ENCODE peak calls at places on chromosome 18, in four cellular contexts. J, Y, M and T are unnamed samples.
A peak's percentile ranks its signal among the peaks of the same experiment; 100 is the strongest.

GRCh38 chr18:61502472-61502871 is 169.2 kb downstream of the CDH20 start:
- DNase-seq in J (peak; percentile 78), Y (no peak), M (no peak), T (no peak)

GRCh38 chr18:74228312-74228711 is 63.5 kb downstream of the CYB5A start:
- DNase-seq in J (no peak), Y (no peak), M (no peak), T (no peak)

GRCh38 chr18:38445485-38446145 is 880.0 kb upstream of the CELF4 start:
- DNase-seq in J (no peak), Y (no peak), M (no peak), T (no peak)

GRCh38 chr18:46261799-46262198 is 157.6 kb downstream of the HAUS1 start:
- DNase-seq in J (no peak), Y (no peak), M (no peak), T (no peak)

GRCh38 chr18:45793295-45793965 is 32.0 kb upstream of the SIGLEC15 start:
- DNase-seq in J (peak; percentile 40), Y (no peak), M (no peak), T (no peak)

GRCh38 chr18:48842259-48843061 is 108.3 kb downstream of the SMAD7 start:
- DNase-seq in J (no peak), Y (no peak), M (peak; percentile 44), T (peak; percentile 62)

GRCh38 chr18:10182009-10182624 is 268.3 kb downstream of the VAPA start:
- DNase-seq in J (no peak), Y (no peak), M (no peak), T (no peak)

GRCh38 chr18:21897811-21898210 is 157.2 kb downstream of the MIB1 start:
- DNase-seq in J (peak; percentile 80), Y (no peak), M (peak; percentile 58), T (peak; percentile 66)

GRCh38 chr18:48514786-48515185 is 24.0 kb upstream of the CTIF start:
- DNase-seq in J (no peak), Y (no peak), M (no peak), T (no peak)

GRCh38 chr18:70553961-70554325 is 265.1 kb downstream of the SOCS6 start:
- DNase-seq in J (peak; percentile 63), Y (no peak), M (no peak), T (no peak)

GRCh38 chr18:37935086-37935485 is 369.5 kb upstream of the CELF4 start:
- DNase-seq in J (no peak), Y (no peak), M (no peak), T (no peak)

GRCh38 chr18:46601338-46601908 is 55.6 kb downstream of the LOXHD1 start:
- DNase-seq in J (no peak), Y (no peak), M (no peak), T (no peak)

GRCh38 chr18:76839395-76839794 is 17.0 kb downstream of the ZNF236 start:
- DNase-seq in J (no peak), Y (no peak), M (no peak), T (no peak)

DNA sequence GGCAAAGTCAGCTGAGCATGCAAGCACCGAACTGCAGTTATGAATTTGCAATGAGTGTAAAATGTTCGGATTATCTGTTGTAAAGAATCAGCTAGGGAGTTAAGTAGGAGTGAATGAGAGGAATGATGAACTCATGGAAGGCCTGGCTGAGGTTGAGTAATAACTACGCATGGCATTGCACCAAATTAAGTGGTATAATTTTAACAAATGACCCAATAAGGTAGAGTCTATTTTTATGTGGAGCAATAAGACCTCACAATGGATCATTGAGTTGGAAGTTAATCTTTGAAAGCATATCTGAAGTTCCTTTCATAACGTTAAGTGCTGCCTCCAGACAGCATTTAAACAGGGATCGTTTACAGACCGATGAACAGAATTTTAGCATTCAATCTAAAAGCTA is 288.3 kb upstream of the CHST9 start:
- DNase-seq in J (no peak), Y (no peak), M (no peak), T (no peak)
- H3K9me3 ChIP-seq in J (peaks cover 5% of the 10 kb centered on the region), Y (no peaks in the 10 kb centered on the region), M (no peaks in the 10 kb centered on the region), T (no peaks in the 10 kb centered on the region)

GRCh38 chr18:35463050-35463449 is 34.7 kb downstream of the INO80C start:
- DNase-seq in J (no peak), Y (no peak), M (no peak), T (no peak)

GRCh38 chr18:35459997-35460396 is 37.8 kb downstream of the INO80C start:
- DNase-seq in J (no peak), Y (no peak), M (no peak), T (no peak)

GRCh38 chr18:35458271-35458670 is 39.5 kb downstream of the INO80C start:
- DNase-seq in J (no peak), Y (no peak), M (no peak), T (no peak)

GRCh38 chr18:35458677-35459441 is 38.9 kb downstream of the INO80C start:
- DNase-seq in J (no peak), Y (no peak), M (peak; percentile 55), T (peak; percentile 86)

DNA sequence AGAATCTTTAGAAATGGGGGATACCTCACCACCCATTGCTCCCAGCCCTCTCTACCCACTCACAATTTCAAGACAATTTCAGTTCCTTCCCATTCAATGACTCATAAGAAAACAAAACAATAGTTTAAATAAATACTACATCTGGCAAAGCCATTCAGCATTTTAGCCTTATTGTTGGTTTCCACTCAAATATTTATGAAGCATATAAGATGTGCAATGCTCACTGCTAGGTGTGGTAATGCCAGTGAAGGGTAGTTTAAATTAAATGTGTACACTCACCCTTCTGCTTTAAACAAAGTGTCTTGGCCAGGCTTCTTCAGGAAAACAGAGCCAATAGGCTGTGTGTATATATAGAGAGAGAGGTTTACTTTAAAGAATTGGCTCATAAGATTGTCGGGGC is 37.0 kb downstream of the INO80C start:
- DNase-seq in J (no peak), Y (no peak), M (no peak), T (no peak)
- H3K9me3 ChIP-seq in J (no peaks in the 10 kb centered on the region), Y (no peaks in the 10 kb centered on the region), M (no peaks in the 10 kb centered on the region), T (no peaks in the 10 kb centered on the region)

DNA sequence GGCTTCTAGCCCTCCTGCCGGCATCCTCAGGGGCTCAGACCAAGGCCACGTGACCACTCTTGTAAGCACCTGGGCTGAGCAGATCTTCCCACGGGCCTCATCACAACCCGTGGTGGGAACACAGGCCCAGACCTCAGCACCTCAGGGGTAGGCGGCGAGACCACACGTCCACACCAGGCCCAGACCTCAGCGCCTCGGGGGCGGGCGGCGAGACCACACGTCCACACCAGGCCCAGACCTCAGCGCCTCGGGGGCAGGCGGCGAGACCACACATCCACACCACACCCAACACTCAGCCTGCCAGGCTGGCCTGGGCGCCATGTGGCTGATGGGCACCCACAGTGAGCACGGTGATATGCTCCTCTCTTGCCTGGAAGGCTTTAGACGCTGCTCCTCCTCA is 334.4 kb upstream of the SALL3 start:
- DNase-seq in J (no peak), Y (no peak), M (no peak), T (no peak)
- H3K9me3 ChIP-seq in J (no peaks in the 10 kb centered on the region), Y (no peaks in the 10 kb centered on the region), M (no peaks in the 10 kb centered on the region), T (no peaks in the 10 kb centered on the region)

GRCh38 chr18:63795611-63796010 is 20.4 kb downstream of the SERPINB7 start:
- DNase-seq in J (no peak), Y (no peak), M (no peak), T (no peak)

GRCh38 chr18:63799164-63799563 is 23.9 kb downstream of the SERPINB7 start:
- DNase-seq in J (no peak), Y (no peak), M (no peak), T (no peak)
- H3K9me3 ChIP-seq in J (no peaks in the 10 kb centered on the region), Y (no peaks in the 10 kb centered on the region), M (no peaks in the 10 kb centered on the region), T (no peaks in the 10 kb centered on the region)

GRCh38 chr18:78822171-78822570 is 157.4 kb upstream of the SALL3 start:
- DNase-seq in J (no peak), Y (no peak), M (no peak), T (no peak)
- H3K9me3 ChIP-seq in J (no peaks in the 10 kb centered on the region), Y (no peaks in the 10 kb centered on the region), M (no peaks in the 10 kb centered on the region), T (no peaks in the 10 kb centered on the region)

GRCh38 chr18:14964002-14964401 is 216.0 kb downstream of the ANKRD30B start:
- DNase-seq in J (no peak), Y (no peak), M (no peak), T (no peak)
- H3K9me3 ChIP-seq in J (no peaks in the 10 kb centered on the region), Y (no peaks in the 10 kb centered on the region), M (no peaks in the 10 kb centered on the region), T (no peaks in the 10 kb centered on the region)

GRCh38 chr18:14924226-14924625 is 176.3 kb downstream of the ANKRD30B start:
- DNase-seq in J (no peak), Y (no peak), M (no peak), T (no peak)
- H3K9me3 ChIP-seq in J (no peaks in the 10 kb centered on the region), Y (no peaks in the 10 kb centered on the region), M (no peaks in the 10 kb centered on the region), T (no peaks in the 10 kb centered on the region)

GRCh38 chr18:78607784-78608183 is 371.8 kb upstream of the SALL3 start:
- DNase-seq in J (no peak), Y (no peak), M (no peak), T (no peak)

GRCh38 chr18:78607221-78607620 is 372.4 kb upstream of the SALL3 start:
- DNase-seq in J (no peak), Y (no peak), M (no peak), T (no peak)

GRCh38 chr18:78603584-78603983 is 376.0 kb upstream of the SALL3 start:
- DNase-seq in J (no peak), Y (no peak), M (no peak), T (no peak)

GRCh38 chr18:78603102-78603501 is 376.5 kb upstream of the SALL3 start:
- DNase-seq in J (no peak), Y (no peak), M (no peak), T (no peak)

GRCh38 chr18:78605255-78605654 is 374.4 kb upstream of the SALL3 start:
- DNase-seq in J (no peak), Y (no peak), M (no peak), T (no peak)
- H3K9me3 ChIP-seq in J (no peaks in the 10 kb centered on the region), Y (no peaks in the 10 kb centered on the region), M (no peaks in the 10 kb centered on the region), T (no peaks in the 10 kb centered on the region)